ENCODE peak calls at places on chromosomes 11 and 22, in four cellular contexts. One of them, this sample, is unnamed.

GRCh38 chr11:113874920-113875413 is 405 bp downstream of the USP28 start:
- DNase-seq in CD4-positive, alpha-beta T cell: no peak
- DNase-seq in A549: peak
- DNase-seq in cardiac muscle cell: no peak
- DNase-seq in this sample: no peak

GRCh38 chr11:116262370-116262769 is 510.4 kb downstream of the BUD13 start:
- DNase-seq in A549: no peak
- DNase-seq in CD4-positive, alpha-beta T cell: no peak
- DNase-seq in cardiac muscle cell: no peak
- DNase-seq in this sample: no peak

GRCh38 chr11:122367809-122368231 is 251.8 kb upstream of the BLID start:
- DNase-seq in CD4-positive, alpha-beta T cell: no peak
- DNase-seq in cardiac muscle cell: peak
- DNase-seq in A549: no peak
- DNase-seq in this sample: peak

GRCh38 chr11:95565692-95566091 is 223.9 kb downstream of the FAM76B start:
- DNase-seq in A549: no peak
- DNase-seq in cardiac muscle cell: no peak
- DNase-seq in CD4-positive, alpha-beta T cell: no peak
- DNase-seq in this sample: no peak

GRCh38 chr11:112995423-112996084 is 34.3 kb downstream of the NCAM1 start:
- DNase-seq in A549: no peak
- DNase-seq in CD4-positive, alpha-beta T cell: no peak
- DNase-seq in cardiac muscle cell: no peak
- DNase-seq in this sample: no peak

GRCh38 chr11:62479631-62480201 is 60.9 kb downstream of the SCGB1A1 start:
- DNase-seq in A549: no peak
- DNase-seq in CD4-positive, alpha-beta T cell: no peak
- DNase-seq in cardiac muscle cell: peak
- DNase-seq in this sample: no peak

GRCh38 chr11:42727879-42728278 is 583.9 kb upstream of the API5 start:
- DNase-seq in CD4-positive, alpha-beta T cell: no peak
- DNase-seq in cardiac muscle cell: no peak
- DNase-seq in A549: no peak
- DNase-seq in this sample: no peak

GRCh38 chr11:61369372-61370348 is 7.5 kb downstream of the TMEM138 start:
- DNase-seq in cardiac muscle cell: peak
- DNase-seq in A549: no peak
- DNase-seq in CD4-positive, alpha-beta T cell: no peak
- DNase-seq in this sample: peak

GRCh38 chr11:85647604-85648299 is at the start of gene TMEM126A:
- DNase-seq in CD4-positive, alpha-beta T cell: peak
- DNase-seq in A549: peak
- DNase-seq in cardiac muscle cell: peak
- DNase-seq in this sample: peak

GRCh38 chr11:78230161-78230877 is 41.6 kb downstream of the USP35 start:
- DNase-seq in A549: no peak
- DNase-seq in CD4-positive, alpha-beta T cell: no peak
- DNase-seq in cardiac muscle cell: peak
- DNase-seq in this sample: no peak

GRCh38 chr11:111170761-111171379 is 74.7 kb upstream of the POU2AF2 start:
- DNase-seq in A549: no peak
- DNase-seq in cardiac muscle cell: no peak
- DNase-seq in CD4-positive, alpha-beta T cell: no peak
- DNase-seq in this sample: no peak

GRCh38 chr11:132430352-132431091 is 1060.1 kb downstream of the NTM start:
- DNase-seq in cardiac muscle cell: peak
- DNase-seq in CD4-positive, alpha-beta T cell: no peak
- DNase-seq in A549: no peak
- DNase-seq in this sample: no peak

GRCh38 chr11:115500547-115501503 is 3.4 kb downstream of the CADM1 start:
- DNase-seq in CD4-positive, alpha-beta T cell: no peak
- DNase-seq in A549: no peak
- DNase-seq in cardiac muscle cell: no peak
- DNase-seq in this sample: no peak

GRCh38 chr22:42396621-42397331 is 35.4 kb downstream of the NFAM1 start:
- DNase-seq in A549: no peak
- DNase-seq in CD4-positive, alpha-beta T cell: no peak
- DNase-seq in cardiac muscle cell: no peak
- DNase-seq in this sample: no peak

DNA sequence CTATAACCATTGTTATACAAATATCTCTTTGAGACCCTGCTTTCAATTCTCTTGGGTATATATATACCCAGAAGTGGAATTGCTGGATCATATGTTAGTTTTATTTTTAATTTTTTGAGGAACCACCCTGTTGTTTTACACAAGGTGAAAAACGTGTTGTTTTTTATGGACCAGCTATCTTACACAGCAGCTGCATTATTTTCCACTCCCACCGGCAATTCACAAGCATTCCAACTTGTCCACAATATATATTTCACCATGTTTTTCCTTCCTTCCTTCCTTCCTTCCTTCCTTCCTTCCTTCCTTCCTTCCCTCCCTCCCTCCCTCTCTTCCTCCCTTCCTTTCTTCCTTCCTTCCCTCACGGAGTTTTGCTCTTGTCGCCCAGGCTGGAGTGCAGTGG is 6.3 kb upstream of the APOL5 start:
- DNase-seq in CD4-positive, alpha-beta T cell: no peak
- DNase-seq in cardiac muscle cell: no peak
- DNase-seq in A549: no peak
- DNase-seq in this sample: no peak
- TF ChIP-seq CTCF in CD4-positive, alpha-beta T cell: no peak
- TF ChIP-seq CTCF in cardiac muscle cell: no peak
- TF ChIP-seq CTCF in A549: no peak
- TF ChIP-seq CTCF in this sample: no peak

DNA sequence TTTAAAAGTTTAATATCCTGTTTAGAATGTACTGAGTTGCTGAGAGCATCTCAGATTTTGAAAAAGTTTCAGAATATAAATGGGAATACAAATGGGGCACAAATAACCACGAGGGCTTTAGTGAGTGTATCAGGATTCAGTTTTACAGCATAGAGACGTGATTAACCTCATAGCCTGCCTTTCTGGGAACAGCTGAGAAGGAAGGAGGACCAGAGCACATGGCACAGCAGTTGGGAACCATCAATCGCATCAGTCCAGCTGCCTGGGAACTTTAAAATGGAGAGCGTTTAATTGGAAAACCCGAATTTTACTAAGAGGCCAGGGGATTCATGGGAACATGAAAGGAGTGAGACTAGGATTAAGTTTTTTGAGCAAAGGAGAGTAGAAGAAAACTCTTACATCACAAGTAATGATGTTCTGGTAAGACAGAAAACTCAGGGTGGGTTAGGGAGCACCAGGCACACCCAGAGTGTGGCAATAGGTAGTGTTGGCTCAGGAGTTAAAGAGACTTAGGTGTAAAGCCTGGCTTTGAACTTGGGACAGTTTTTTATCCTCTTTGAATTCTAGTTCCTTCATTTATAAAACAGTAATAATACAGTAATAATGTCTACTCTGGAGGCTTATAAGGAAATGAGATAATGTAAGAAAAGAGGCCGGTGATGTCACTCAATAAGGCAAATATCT is 40.2 kb downstream of the FZD4 start:
- DNase-seq in cardiac muscle cell: no peak
- DNase-seq in CD4-positive, alpha-beta T cell: no peak
- DNase-seq in A549: no peak
- DNase-seq in this sample: no peak
- H3K27ac ChIP-seq in cardiac muscle cell: no peak
- H3K27ac ChIP-seq in CD4-positive, alpha-beta T cell: no peak
- H3K27ac ChIP-seq in A549: no peak
- H3K27ac ChIP-seq in this sample: no peak

GRCh38 chr11:58070585-58070984 is 39.8 kb downstream of the OR6Q1 start:
- DNase-seq in A549: no peak
- DNase-seq in cardiac muscle cell: no peak
- DNase-seq in CD4-positive, alpha-beta T cell: no peak
- DNase-seq in this sample: no peak

GRCh38 chr11:58067685-58068084 is 36.9 kb downstream of the OR6Q1 start:
- DNase-seq in CD4-positive, alpha-beta T cell: no peak
- DNase-seq in A549: no peak
- DNase-seq in cardiac muscle cell: no peak
- DNase-seq in this sample: no peak

DNA sequence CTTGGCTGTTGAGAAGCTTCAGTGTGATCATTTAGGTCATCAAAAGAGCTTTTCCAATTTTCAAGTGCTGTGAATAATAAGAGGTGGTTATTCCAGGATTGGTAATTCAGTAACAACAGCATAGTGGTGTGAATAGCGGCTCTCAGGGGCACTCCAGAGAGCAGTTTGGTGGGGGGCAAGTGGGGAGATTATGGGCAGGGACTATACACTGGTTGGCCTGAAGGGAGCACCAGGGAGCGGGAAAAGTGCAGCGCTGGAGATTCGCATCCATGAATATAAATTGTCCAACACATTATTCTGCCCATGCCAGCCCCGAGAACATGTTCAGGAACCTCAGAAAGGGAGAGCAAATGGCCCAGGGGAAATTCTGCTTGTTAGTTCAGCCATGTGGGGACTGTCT is 37.9 kb downstream of the OR6Q1 start:
- DNase-seq in A549: no peak
- DNase-seq in cardiac muscle cell: no peak
- DNase-seq in CD4-positive, alpha-beta T cell: no peak
- DNase-seq in this sample: no peak
- TF ChIP-seq CTCF in A549: no peak
- TF ChIP-seq CTCF in cardiac muscle cell: no peak
- TF ChIP-seq CTCF in CD4-positive, alpha-beta T cell: no peak
- TF ChIP-seq CTCF in this sample: peak

DNA sequence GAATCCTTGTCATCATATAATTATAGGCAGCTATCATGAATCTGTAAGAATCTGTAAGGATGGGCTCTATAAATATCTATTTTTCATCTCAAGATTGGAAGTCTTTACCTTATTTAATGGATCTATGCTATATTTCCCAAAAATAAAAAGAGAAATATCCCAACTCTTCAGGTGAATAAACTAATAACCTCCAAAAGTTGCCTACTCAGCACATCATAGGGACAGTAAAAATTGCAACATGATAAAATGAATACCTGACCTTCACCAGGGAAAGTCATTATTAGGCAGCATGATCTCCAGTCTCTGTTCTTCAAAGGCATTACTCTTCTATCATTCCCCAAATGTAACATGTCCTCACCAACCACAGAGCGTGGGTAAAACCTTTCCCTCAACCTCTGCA is 277.3 kb downstream of the RAB38 start:
- DNase-seq in A549: no peak
- DNase-seq in cardiac muscle cell: no peak
- DNase-seq in CD4-positive, alpha-beta T cell: no peak
- DNase-seq in this sample: no peak
- H3K27ac ChIP-seq in A549: no peak
- H3K27ac ChIP-seq in cardiac muscle cell: no peak
- H3K27ac ChIP-seq in CD4-positive, alpha-beta T cell: no peak
- H3K27ac ChIP-seq in this sample: no peak

GRCh38 chr11:36041988-36042606 is 98.2 kb downstream of the LDLRAD3 start:
- DNase-seq in cardiac muscle cell: peak
- DNase-seq in A549: no peak
- DNase-seq in CD4-positive, alpha-beta T cell: no peak
- DNase-seq in this sample: no peak
- TF ChIP-seq CTCF in cardiac muscle cell: peak
- TF ChIP-seq CTCF in A549: peak
- TF ChIP-seq CTCF in CD4-positive, alpha-beta T cell: no peak
- TF ChIP-seq CTCF in this sample: peak

DNA sequence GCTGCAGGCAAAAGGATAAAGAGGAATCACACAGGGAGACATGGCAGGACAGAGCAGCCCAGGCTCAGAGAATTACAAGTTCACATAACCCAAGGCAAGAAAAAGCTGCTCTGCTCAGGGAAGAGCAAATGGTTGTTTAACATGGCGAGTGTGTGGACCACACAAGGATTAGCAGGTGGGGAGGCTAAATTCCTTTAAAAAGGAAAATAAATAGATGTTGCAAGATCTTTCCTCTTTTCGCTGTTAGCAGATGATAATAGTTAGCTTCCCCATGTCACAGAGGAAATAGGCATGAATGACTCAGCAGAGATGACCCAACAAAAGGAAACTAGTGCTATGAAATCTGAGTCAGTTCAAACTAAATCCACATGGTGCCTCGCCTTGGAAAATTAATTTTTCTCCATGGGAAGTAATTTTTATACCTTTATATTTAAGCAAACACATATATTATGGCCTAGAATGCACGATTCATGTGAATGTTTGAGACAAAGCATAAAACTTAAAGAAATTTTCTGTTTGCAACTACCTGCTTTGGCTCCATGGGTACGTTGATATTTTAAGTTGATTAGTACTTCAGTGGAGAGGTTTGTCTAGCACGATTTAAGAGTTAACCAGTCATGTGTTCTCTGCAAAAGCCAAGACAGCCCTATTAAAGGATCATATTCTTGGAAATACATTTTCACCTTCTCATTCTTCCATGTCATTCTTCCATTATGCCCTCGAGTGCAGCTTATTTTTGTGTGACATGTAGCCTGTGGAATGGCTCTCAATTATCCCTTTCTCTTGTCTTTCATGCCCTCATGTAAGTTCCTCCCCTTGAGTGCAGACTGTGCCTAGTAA is 38.5 kb upstream of the FJX1 start:
- DNase-seq in CD4-positive, alpha-beta T cell: no peak
- DNase-seq in cardiac muscle cell: peak
- DNase-seq in A549: peak
- DNase-seq in this sample: peak
- H3K27ac ChIP-seq in CD4-positive, alpha-beta T cell: no peak
- H3K27ac ChIP-seq in cardiac muscle cell: no peak
- H3K27ac ChIP-seq in A549: peak
- H3K27ac ChIP-seq in this sample: peak